ENCODE peak calls at places on chromosomes 13 and 19, in seven cellular contexts. R is cardiac muscle cell; T is CD4-positive, alpha-beta T cell; M is neural progenitor cell; X is endothelial cell; J is activated effector memory CD4-positive, alpha-beta T cell treated with Interleukin-2 at 50 U/mL for 16 hours; D is globus pallidus. H is an unnamed sample.

GRCh38 chr13:110415669-110416068 is 108.6 kb downstream of the COL4A2 start:
- DNase-seq in R (no peak), T (no peak), M (no peak), X (no peak), J (no peak), D (no peak), H (no peak)

GRCh38 chr19:14147797-14148605 is 11.6 kb upstream of the ASF1B start:
- DNase-seq in R (peak; percentile 80), T (peak; percentile 54), M (peak; percentile 86), X (peak; percentile 80), J (peak; percentile 40), D (peak; percentile 75), H (peak; percentile 22)

GRCh38 chr13:110575322-110576069 is 14.0 kb upstream of the RAB20 start:
- DNase-seq in R (peak; percentile 33), T (no peak), M (peak; percentile 18), X (no peak), J (no peak), D (no peak), H (no peak)

GRCh38 chr13:107799001-107799400 is 416.3 kb downstream of the LIG4 start:
- DNase-seq in R (peak; percentile 16), T (no peak), M (no peak), X (no peak), J (no peak), D (no peak), H (no peak)

GRCh38 chr13:83297591-83298305 is 584.5 kb downstream of the SLITRK1 start:
- DNase-seq in R (peak; percentile 13), T (no peak), M (no peak), X (no peak), J (no peak), D (no peak), H (no peak)

GRCh38 chr19:47012620-47013019 is 7.0 kb upstream of the NPAS1 start:
- DNase-seq in R (no peak), T (no peak), M (no peak), X (no peak), J (no peak), D (no peak), H (no peak)

GRCh38 chr13:98539655-98540054 is 37.3 kb downstream of the STK24 start:
- DNase-seq in R (no peak), T (no peak), M (no peak), X (no peak), J (no peak), D (no peak), H (peak; percentile 22)

GRCh38 chr19:29999490-29999889 is 57.5 kb downstream of the URI1 start:
- DNase-seq in R (no peak), T (no peak), M (no peak), X (no peak), J (no peak), D (no peak), H (no peak)

GRCh38 chr19:11397089-11397610 is 13.0 kb upstream of the EPOR start:
- DNase-seq in R (no peak), T (no peak), M (no peak), X (no peak), J (no peak), D (no peak), H (no peak)

GRCh38 chr19:39843919-39844793 is 2.0 kb downstream of the FBL start:
- DNase-seq in R (peak; percentile 61), T (no peak), M (peak; percentile 60), X (peak; percentile 36), J (no peak), D (no peak), H (peak; percentile 16)

GRCh38 chr19:42091300-42092266 is 15.6 kb downstream of the ZNF574 start:
- DNase-seq in R (peak; percentile 59), T (no peak), M (no peak), X (no peak), J (no peak), D (no peak), H (no peak)

GRCh38 chr19:44765949-44766335 is 11.7 kb upstream of the CBLC start:
- DNase-seq in R (no peak), T (no peak), M (no peak), X (no peak), J (no peak), D (no peak), H (no peak)

GRCh38 chr13:42654212-42654611 is 80.3 kb downstream of the TNFSF11 start:
- DNase-seq in R (no peak), T (no peak), M (no peak), X (no peak), J (no peak), D (no peak), H (no peak)

GRCh38 chr19:14149509-14149994 is 13.2 kb upstream of the ASF1B start:
- DNase-seq in R (peak; percentile 82), T (peak; percentile 65), M (no peak), X (no peak), J (peak; percentile 62), D (peak; percentile 74), H (no peak)

GRCh38 chr19:10209305-10209704 is 14.6 kb upstream of the DNMT1 start:
- DNase-seq in R (no peak), T (no peak), M (no peak), X (no peak), J (no peak), D (no peak), H (peak; percentile 70)

GRCh38 chr13:105255472-105255871 is 1280.0 kb downstream of the EFNB2 start:
- DNase-seq in R (peak; percentile 4), T (no peak), M (no peak), X (no peak), J (no peak), D (no peak), H (no peak)

GRCh38 chr13:60143775-60144174 is 20.0 kb downstream of the DIAPH3 start:
- DNase-seq in R (no peak), T (no peak), M (no peak), X (no peak), J (no peak), D (no peak), H (no peak)

GRCh38 chr19:8308891-8309291 is 733 bp upstream of the CD320 start:
- DNase-seq in R (no peak), T (no peak), M (no peak), X (peak; percentile 5), J (no peak), D (no peak), H (no peak)

GRCh38 chr19:15200575-15201364 is at the start of gene NOTCH3:
- DNase-seq in R (no peak), T (no peak), M (peak; percentile 89), X (peak; percentile 52), J (no peak), D (no peak), H (no peak)

GRCh38 chr13:47945738-47946137 is 55.3 kb downstream of the SUCLA2 start:
- DNase-seq in R (peak; percentile 85), T (no peak), M (no peak), X (no peak), J (no peak), D (no peak), H (peak; percentile 65)

GRCh38 chr13:102677122-102677521 is 17.7 kb downstream of the METTL21C start:
- DNase-seq in R (no peak), T (no peak), M (no peak), X (no peak), J (no peak), D (no peak), H (no peak)

GRCh38 chr19:5624154-5624663 is 1.3 kb downstream of the SAFB start:
- DNase-seq in R (peak; percentile 53), T (peak; percentile 15), M (peak; percentile 39), X (peak; percentile 7), J (peak; percentile 5), D (peak; percentile 40), H (peak; percentile 35)

GRCh38 chr13:98880673-98881072 is 97.2 kb downstream of the DOCK9 start:
- DNase-seq in R (no peak), T (no peak), M (no peak), X (no peak), J (no peak), D (no peak), H (no peak)

GRCh38 chr19:17576758-17577532 is 21.5 kb downstream of the COLGALT1 start:
- DNase-seq in R (peak; percentile 51), T (no peak), M (peak; percentile 98), X (no peak), J (no peak), D (no peak), H (no peak)

GRCh38 chr13:31699650-31700049 is 39.7 kb upstream of the RXFP2 start:
- DNase-seq in R (peak; percentile 43), T (no peak), M (peak; percentile 67), X (peak; percentile 11), J (no peak), D (no peak), H (no peak)

GRCh38 chr19:19655051-19655594 is 8.4 kb downstream of the ATP13A1 start:
- DNase-seq in R (no peak), T (no peak), M (no peak), X (no peak), J (no peak), D (no peak), H (no peak)

GRCh38 chr13:61406275-61406674 is 9.4 kb downstream of the PCDH20 start:
- DNase-seq in R (no peak), T (no peak), M (no peak), X (no peak), J (no peak), D (no peak), H (no peak)

GRCh38 chr13:46341112-46341711 is 45.8 kb downstream of the RUBCNL start:
- DNase-seq in R (peak; percentile 33), T (no peak), M (no peak), X (no peak), J (no peak), D (no peak), H (peak; percentile 58)

GRCh38 chr19:18086590-18087138 is at the start of gene IL12RB1:
- DNase-seq in R (no peak), T (peak; percentile 52), M (no peak), X (no peak), J (peak; percentile 49), D (no peak), H (no peak)

GRCh38 chr19:18422530-18423191 is 3.5 kb downstream of the SSBP4 start:
- DNase-seq in R (no peak), T (peak; percentile 29), M (no peak), X (no peak), J (peak; percentile 54), D (no peak), H (no peak)

GRCh38 chr19:53101518-53101917 is 1.7 kb downstream of the ZNF160 start:
- DNase-seq in R (peak; percentile 6), T (no peak), M (no peak), X (no peak), J (no peak), D (no peak), H (no peak)

GRCh38 chr13:40052954-40053353 is 397.5 kb downstream of the COG6 start:
- DNase-seq in R (no peak), T (no peak), M (no peak), X (no peak), J (no peak), D (no peak), H (no peak)

GRCh38 chr13:75495938-75496337 is 14.0 kb upstream of the TBC1D4 start:
- DNase-seq in R (peak; percentile 77), T (no peak), M (no peak), X (no peak), J (no peak), D (no peak), H (peak; percentile 95)

GRCh38 chr13:76980075-76980718 is 11.7 kb upstream of the CLN5 start:
- DNase-seq in R (peak; percentile 64), T (peak; percentile 85), M (peak; percentile 90), X (peak; percentile 95), J (peak; percentile 72), D (peak; percentile 45), H (peak; percentile 11)